ENCODE peak calls at places on chromosome 20, in seven cellular contexts. One of them, this sample, is unnamed.

GRCh38 chr20:21203036-21203656 is 77.3 kb downstream of the KIZ start:
- DNase-seq in adrenal gland: no peak
- DNase-seq in breast epithelium: no peak
- DNase-seq in stomach: no peak
- DNase-seq in HepG2: no peak
- DNase-seq in uterus: no peak
- DNase-seq in body of pancreas: no peak
- DNase-seq in this sample: no peak

GRCh38 chr20:17680836-17681740 is 954 bp downstream of the RRBP1 start:
- DNase-seq in uterus: peak; percentile 79
- DNase-seq in adrenal gland: peak; percentile 88
- DNase-seq in breast epithelium: peak; percentile 68
- DNase-seq in stomach: peak; percentile 89
- DNase-seq in body of pancreas: peak; percentile 83
- DNase-seq in HepG2: peak; percentile 58
- DNase-seq in this sample: peak; percentile 73

GRCh38 chr20:48623906-48624265 is 203.9 kb downstream of the PREX1 start:
- DNase-seq in stomach: no peak
- DNase-seq in uterus: no peak
- DNase-seq in breast epithelium: no peak
- DNase-seq in HepG2: no peak
- DNase-seq in adrenal gland: no peak
- DNase-seq in body of pancreas: no peak
- DNase-seq in this sample: no peak

GRCh38 chr20:41335591-41335990 is 5.0 kb upstream of the LPIN3 start:
- DNase-seq in adrenal gland: no peak
- DNase-seq in stomach: no peak
- DNase-seq in HepG2: no peak
- DNase-seq in breast epithelium: no peak
- DNase-seq in body of pancreas: no peak
- DNase-seq in uterus: no peak
- DNase-seq in this sample: no peak

GRCh38 chr20:37494796-37495195 is 26.3 kb upstream of the NNAT start:
- DNase-seq in adrenal gland: no peak
- DNase-seq in breast epithelium: no peak
- DNase-seq in uterus: no peak
- DNase-seq in HepG2: no peak
- DNase-seq in stomach: no peak
- DNase-seq in body of pancreas: no peak
- DNase-seq in this sample: no peak

GRCh38 chr20:48283470-48284110 is 498.3 kb upstream of the SULF2 start:
- DNase-seq in adrenal gland: peak; percentile 44
- DNase-seq in body of pancreas: peak; percentile 66
- DNase-seq in stomach: peak; percentile 88
- DNase-seq in HepG2: peak; percentile 82
- DNase-seq in uterus: peak; percentile 59
- DNase-seq in breast epithelium: peak; percentile 86
- DNase-seq in this sample: peak; percentile 41

GRCh38 chr20:17287998-17288397 is 61.2 kb downstream of the PCSK2 start:
- DNase-seq in uterus: no peak
- DNase-seq in stomach: no peak
- DNase-seq in HepG2: no peak
- DNase-seq in adrenal gland: no peak
- DNase-seq in body of pancreas: no peak
- DNase-seq in breast epithelium: no peak
- DNase-seq in this sample: no peak

GRCh38 chr20:49276201-49276894 is 1.5 kb downstream of the ZNFX1 start:
- DNase-seq in HepG2: no peak
- DNase-seq in stomach: no peak
- DNase-seq in adrenal gland: no peak
- DNase-seq in breast epithelium: no peak
- DNase-seq in body of pancreas: no peak
- DNase-seq in uterus: no peak
- DNase-seq in this sample: no peak

GRCh38 chr20:61389077-61389476 is 137.0 kb downstream of the CDH4 start:
- DNase-seq in HepG2: no peak
- DNase-seq in adrenal gland: no peak
- DNase-seq in breast epithelium: no peak
- DNase-seq in body of pancreas: no peak
- DNase-seq in stomach: no peak
- DNase-seq in uterus: no peak
- DNase-seq in this sample: no peak

GRCh38 chr20:52313335-52313963 is 121.9 kb upstream of the ZFP64 start:
- DNase-seq in HepG2: peak; percentile 60
- DNase-seq in breast epithelium: peak; percentile 19
- DNase-seq in adrenal gland: peak; percentile 29
- DNase-seq in uterus: no peak
- DNase-seq in body of pancreas: peak; percentile 9
- DNase-seq in stomach: no peak
- DNase-seq in this sample: no peak

GRCh38 chr20:13147071-13147961 is 73.8 kb upstream of the ISM1 start:
- DNase-seq in stomach: no peak
- DNase-seq in breast epithelium: no peak
- DNase-seq in uterus: no peak
- DNase-seq in adrenal gland: no peak
- DNase-seq in HepG2: no peak
- DNase-seq in body of pancreas: no peak
- DNase-seq in this sample: no peak

GRCh38 chr20:18831830-18832229 is 18.2 kb downstream of the SCP2D1 start:
- DNase-seq in breast epithelium: no peak
- DNase-seq in stomach: no peak
- DNase-seq in adrenal gland: peak; percentile 32
- DNase-seq in body of pancreas: no peak
- DNase-seq in HepG2: no peak
- DNase-seq in uterus: peak; percentile 41
- DNase-seq in this sample: no peak

GRCh38 chr20:53390780-53391179 is 202.9 kb downstream of the ZNF217 start:
- DNase-seq in uterus: no peak
- DNase-seq in adrenal gland: no peak
- DNase-seq in stomach: no peak
- DNase-seq in HepG2: no peak
- DNase-seq in body of pancreas: no peak
- DNase-seq in breast epithelium: no peak
- DNase-seq in this sample: no peak

GRCh38 chr20:37392441-37393195 is 46.7 kb downstream of the SRC start:
- DNase-seq in adrenal gland: no peak
- DNase-seq in stomach: no peak
- DNase-seq in breast epithelium: no peak
- DNase-seq in HepG2: peak; percentile 67
- DNase-seq in body of pancreas: no peak
- DNase-seq in uterus: no peak
- DNase-seq in this sample: no peak

GRCh38 chr20:32458061-32458836 is 100.1 kb downstream of the ASXL1 start:
- DNase-seq in breast epithelium: no peak
- DNase-seq in HepG2: no peak
- DNase-seq in stomach: no peak
- DNase-seq in body of pancreas: peak; percentile 55
- DNase-seq in adrenal gland: no peak
- DNase-seq in uterus: no peak
- DNase-seq in this sample: no peak

GRCh38 chr20:32456869-32457421 is 98.8 kb downstream of the ASXL1 start:
- DNase-seq in HepG2: no peak
- DNase-seq in breast epithelium: no peak
- DNase-seq in body of pancreas: peak; percentile 64
- DNase-seq in uterus: no peak
- DNase-seq in stomach: peak; percentile 49
- DNase-seq in adrenal gland: peak; percentile 49
- DNase-seq in this sample: no peak

GRCh38 chr20:32458837-32459220 is 100.7 kb downstream of the ASXL1 start:
- DNase-seq in adrenal gland: no peak
- DNase-seq in uterus: no peak
- DNase-seq in body of pancreas: peak; percentile 70
- DNase-seq in stomach: no peak
- DNase-seq in HepG2: no peak
- DNase-seq in breast epithelium: no peak
- DNase-seq in this sample: no peak

GRCh38 chr20:32455901-32456701 is 98.0 kb downstream of the ASXL1 start:
- DNase-seq in breast epithelium: no peak
- DNase-seq in body of pancreas: peak; percentile 6
- DNase-seq in uterus: no peak
- DNase-seq in HepG2: no peak
- DNase-seq in adrenal gland: no peak
- DNase-seq in stomach: no peak
- DNase-seq in this sample: no peak

GRCh38 chr20:32457476-32457986 is 99.4 kb downstream of the ASXL1 start:
- DNase-seq in adrenal gland: peak; percentile 81
- DNase-seq in uterus: peak; percentile 57
- DNase-seq in stomach: peak; percentile 68
- DNase-seq in breast epithelium: no peak
- DNase-seq in HepG2: no peak
- DNase-seq in body of pancreas: peak; percentile 82
- DNase-seq in this sample: peak; percentile 58
- TF ChIP-seq POLR2A in adrenal gland: no peak
- TF ChIP-seq POLR2A in uterus: no peak
- TF ChIP-seq POLR2A in stomach: no peak
- TF ChIP-seq POLR2A in breast epithelium: no peak
- TF ChIP-seq POLR2A in HepG2: no peak
- TF ChIP-seq POLR2A in body of pancreas: no peak
- TF ChIP-seq POLR2A in this sample: no peak

GRCh38 chr20:5900908-5901307 is 49.4 kb downstream of the TRMT6 start:
- DNase-seq in adrenal gland: no peak
- DNase-seq in stomach: no peak
- DNase-seq in uterus: no peak
- DNase-seq in body of pancreas: no peak
- DNase-seq in HepG2: no peak
- DNase-seq in breast epithelium: no peak
- DNase-seq in this sample: no peak
- TF ChIP-seq POLR2A in adrenal gland: no peak
- TF ChIP-seq POLR2A in stomach: no peak
- TF ChIP-seq POLR2A in uterus: no peak
- TF ChIP-seq POLR2A in body of pancreas: no peak
- TF ChIP-seq POLR2A in HepG2: no peak
- TF ChIP-seq POLR2A in breast epithelium: no peak
- TF ChIP-seq POLR2A in this sample: no peak

GRCh38 chr20:32973077-32973717 is 31.0 kb downstream of the SUN5 start:
- DNase-seq in HepG2: no peak
- DNase-seq in adrenal gland: no peak
- DNase-seq in body of pancreas: no peak
- DNase-seq in uterus: no peak
- DNase-seq in stomach: no peak
- DNase-seq in breast epithelium: no peak
- DNase-seq in this sample: no peak

GRCh38 chr20:32970115-32970972 is 33.9 kb downstream of the SUN5 start:
- DNase-seq in uterus: no peak
- DNase-seq in stomach: no peak
- DNase-seq in HepG2: no peak
- DNase-seq in adrenal gland: no peak
- DNase-seq in body of pancreas: no peak
- DNase-seq in breast epithelium: peak; percentile 4
- DNase-seq in this sample: no peak

GRCh38 chr20:32971703-32972161 is 32.5 kb downstream of the SUN5 start:
- DNase-seq in stomach: no peak
- DNase-seq in breast epithelium: no peak
- DNase-seq in body of pancreas: no peak
- DNase-seq in uterus: no peak
- DNase-seq in HepG2: no peak
- DNase-seq in adrenal gland: no peak
- DNase-seq in this sample: no peak

GRCh38 chr20:32970973-32971300 is 33.3 kb downstream of the SUN5 start:
- DNase-seq in HepG2: no peak
- DNase-seq in uterus: no peak
- DNase-seq in stomach: no peak
- DNase-seq in breast epithelium: peak; percentile 11
- DNase-seq in adrenal gland: no peak
- DNase-seq in body of pancreas: no peak
- DNase-seq in this sample: no peak

GRCh38 chr20:32972181-32973076 is 31.8 kb downstream of the SUN5 start:
- DNase-seq in adrenal gland: no peak
- DNase-seq in breast epithelium: no peak
- DNase-seq in body of pancreas: no peak
- DNase-seq in HepG2: no peak
- DNase-seq in stomach: no peak
- DNase-seq in uterus: no peak
- DNase-seq in this sample: no peak
- TF ChIP-seq POLR2A in adrenal gland: no peak
- TF ChIP-seq POLR2A in breast epithelium: no peak
- TF ChIP-seq POLR2A in body of pancreas: no peak
- TF ChIP-seq POLR2A in HepG2: no peak
- TF ChIP-seq POLR2A in stomach: no peak
- TF ChIP-seq POLR2A in uterus: no peak
- TF ChIP-seq POLR2A in this sample: no peak

GRCh38 chr20:45341939-45342862 is 6.0 kb downstream of the SDC4 start:
- DNase-seq in stomach: peak; percentile 90
- DNase-seq in HepG2: peak; percentile 94
- DNase-seq in adrenal gland: peak; percentile 95
- DNase-seq in body of pancreas: peak; percentile 91
- DNase-seq in breast epithelium: peak; percentile 89
- DNase-seq in uterus: peak; percentile 64
- DNase-seq in this sample: peak; percentile 86

GRCh38 chr20:45345104-45345936 is 2.9 kb downstream of the SDC4 start:
- DNase-seq in HepG2: no peak
- DNase-seq in adrenal gland: no peak
- DNase-seq in uterus: no peak
- DNase-seq in stomach: peak; percentile 82
- DNase-seq in body of pancreas: peak; percentile 81
- DNase-seq in breast epithelium: peak; percentile 90
- DNase-seq in this sample: peak; percentile 90

GRCh38 chr20:45343445-45343866 is 4.8 kb downstream of the SDC4 start:
- DNase-seq in breast epithelium: peak; percentile 59
- DNase-seq in uterus: no peak
- DNase-seq in body of pancreas: peak; percentile 89
- DNase-seq in HepG2: peak; percentile 76
- DNase-seq in adrenal gland: no peak
- DNase-seq in stomach: peak; percentile 78
- DNase-seq in this sample: peak; percentile 67

GRCh38 chr20:45342863-45343444 is 5.3 kb downstream of the SDC4 start:
- DNase-seq in stomach: no peak
- DNase-seq in body of pancreas: no peak
- DNase-seq in breast epithelium: peak; percentile 18
- DNase-seq in HepG2: no peak
- DNase-seq in uterus: no peak
- DNase-seq in adrenal gland: no peak
- DNase-seq in this sample: no peak

DNA sequence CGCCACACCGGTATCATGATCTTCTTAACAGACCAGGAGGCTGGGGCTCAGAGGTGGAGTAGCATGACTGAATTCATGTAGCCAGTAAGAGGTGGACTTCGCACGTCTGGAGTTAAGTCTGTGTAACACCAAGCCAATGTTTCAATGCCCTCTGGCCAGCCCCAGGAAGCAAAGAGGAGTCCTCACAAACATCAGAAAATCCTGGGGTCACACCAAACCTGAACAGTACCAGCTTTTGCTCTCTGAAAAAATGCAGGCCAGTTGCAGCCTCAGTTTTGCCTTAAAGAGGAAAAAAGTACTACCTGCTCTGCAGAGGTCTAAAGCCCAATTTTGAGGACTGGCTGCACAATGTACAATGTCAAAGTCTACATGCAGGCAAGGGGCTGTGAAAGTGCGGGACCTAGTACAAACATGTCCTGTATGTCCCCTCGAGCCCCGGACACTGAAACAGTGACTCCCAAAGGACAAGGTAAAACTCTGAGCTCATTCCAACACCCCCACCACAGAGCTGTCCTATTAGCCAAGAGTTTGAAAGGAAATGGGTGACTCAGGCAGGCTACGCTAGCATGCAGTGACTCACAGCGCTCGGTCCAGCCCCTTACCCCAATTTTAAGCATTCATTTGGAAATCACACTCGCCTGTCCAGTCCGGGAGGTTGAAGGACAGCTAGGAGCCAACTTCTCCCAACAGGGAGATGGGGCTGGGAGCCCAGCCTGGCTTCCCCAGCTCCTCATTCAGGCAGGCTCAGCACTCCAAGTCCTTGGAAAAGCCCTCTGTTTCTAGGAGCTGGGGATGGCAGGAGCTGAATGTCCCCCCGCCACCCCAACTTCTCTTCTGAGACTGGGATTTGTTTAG is 4.1 kb downstream of the SDC4 start:
- DNase-seq in adrenal gland: peak; percentile 96
- DNase-seq in body of pancreas: peak; percentile 80
- DNase-seq in stomach: peak; percentile 68
- DNase-seq in HepG2: peak; percentile 97
- DNase-seq in uterus: peak; percentile 83
- DNase-seq in breast epithelium: peak; percentile 90
- DNase-seq in this sample: peak; percentile 67
- TF ChIP-seq POLR2A in adrenal gland: peak; percentile 66
- TF ChIP-seq POLR2A in body of pancreas: peak; percentile 91
- TF ChIP-seq POLR2A in stomach: no peak
- TF ChIP-seq POLR2A in HepG2: peak; percentile 83
- TF ChIP-seq POLR2A in uterus: no peak
- TF ChIP-seq POLR2A in breast epithelium: peak; percentile 70
- TF ChIP-seq POLR2A in this sample: peak; percentile 39